ENCODE peak calls at places on chromosomes 2 and 18, in six cellular contexts. R is AG08396, P is GM20000, C is nucleus accumbens, N is fibroblast of villous mesenchyme, W is GM12865. O is an unnamed sample.

GRCh38 chr2:26772064-26773001 is 8.2 kb downstream of the SLC35F6 start:
- DNase-seq in R (peak; percentile 50), P (no peak), C (no peak), N (peak; percentile 97), W (no peak), O (peak; percentile 31)

GRCh38 chr2:12950957-12951656 is 234.4 kb downstream of the TRIB2 start:
- DNase-seq in R (no peak), C (no peak), N (peak; percentile 42), P (no peak), W (no peak), O (peak; percentile 55)

GRCh38 chr18:58105206-58105907 is 61.3 kb downstream of the NEDD4L start:
- DNase-seq in R (no peak), N (no peak), C (no peak), P (no peak), W (no peak), O (no peak)

GRCh38 chr2:219644801-219645480 is 17.5 kb downstream of the SLC4A3 start:
- DNase-seq in R (no peak), C (no peak), N (no peak), P (no peak), W (no peak), O (no peak)

GRCh38 chr18:51151568-51152511 is 45.6 kb downstream of the MEX3C start:
- DNase-seq in W (peak; percentile 77), R (no peak), P (peak; percentile 53), N (no peak), C (no peak), O (no peak)

GRCh38 chr18:10030816-10031541 is 117.2 kb downstream of the VAPA start:
- DNase-seq in N (no peak), R (no peak), C (no peak), W (no peak), P (no peak), O (no peak)

GRCh38 chr18:57276720-57277284 is 75.6 kb upstream of the ST8SIA3 start:
- DNase-seq in C (no peak), R (no peak), W (no peak), P (no peak), N (no peak), O (no peak)

GRCh38 chr18:57705861-57706590 is 84.4 kb upstream of the NARS1 start:
- DNase-seq in C (no peak), N (no peak), P (no peak), W (no peak), R (no peak), O (no peak)